ENCODE peak calls at places on chromosomes 16 and 17, in eight cellular contexts. N is A549, Q is tibial artery, Y is prostate gland, Z is tibial nerve, O is uterus, P is pancreas, C is IMR-90. T is an unnamed sample.

GRCh38 chr17:9984768-9985167 is 79.7 kb upstream of the RCVRN start:
- DNase-seq in N (no peak), Q (no peak), Y (no peak), Z (no peak), O (no peak), P (no peak), C (no peak), T (no peak)

GRCh38 chr17:43694081-43694870 is 32.6 kb upstream of the MEOX1 start:
- DNase-seq in N (peak), Q (peak), Y (peak), Z (peak), O (peak), P (peak), C (peak), T (peak)

GRCh38 chr16:29816694-29817441 is 916 bp downstream of the PAGR1 start:
- DNase-seq in N (peak), Q (peak), Y (peak), Z (peak), O (peak), P (peak), C (peak), T (peak)

GRCh38 chr16:88702364-88703210 is 3.6 kb downstream of the RNF166 start:
- DNase-seq in N (no peak), Q (no peak), Y (no peak), Z (no peak), O (no peak), P (no peak), C (no peak), T (no peak)

GRCh38 chr17:61371606-61372005 is 28.0 kb upstream of the TBX2 start:
- DNase-seq in N (no peak), Q (no peak), Y (no peak), Z (no peak), O (no peak), P (peak), C (no peak), T (no peak)

GRCh38 chr16:30382398-30383015 is at the start of gene SEPTIN1:
- DNase-seq in N (no peak), Q (no peak), Y (no peak), Z (no peak), O (no peak), P (no peak), C (no peak), T (no peak)

GRCh38 chr16:35414563-35414962 is 1955.2 kb downstream of the TP53TG3F start:
- DNase-seq in N (no peak), Q (no peak), Y (no peak), Z (no peak), O (no peak), P (no peak), C (no peak), T (no peak)

GRCh38 chr17:42097691-42098661 is at the start of gene ZNF385C:
- DNase-seq in N (no peak), Q (no peak), Y (no peak), Z (no peak), O (no peak), P (peak), C (no peak), T (peak)

GRCh38 chr16:17205279-17206139 is 265.3 kb downstream of the XYLT1 start:
- DNase-seq in N (no peak), Q (no peak), Y (peak), Z (no peak), O (no peak), P (no peak), C (peak), T (peak)

GRCh38 chr16:64910351-64910750 is 211.5 kb downstream of the CDH11 start:
- DNase-seq in N (peak), Q (no peak), Y (no peak), Z (peak), O (peak), P (no peak), C (peak), T (no peak)

GRCh38 chr16:7351572-7351971 is 18.9 kb downstream of the RBFOX1 start:
- DNase-seq in N (no peak), Q (no peak), Y (no peak), Z (no peak), O (no peak), P (no peak), C (no peak), T (no peak)

GRCh38 chr17:57021226-57021940 is 43.5 kb downstream of the SCPEP1 start:
- DNase-seq in N (peak), Q (peak), Y (peak), Z (no peak), O (no peak), P (no peak), C (no peak), T (peak)

GRCh38 chr17:66644311-66644710 is 190.6 kb upstream of the CACNG5 start:
- DNase-seq in N (no peak), Q (no peak), Y (no peak), Z (no peak), O (no peak), P (no peak), C (peak), T (no peak)

GRCh38 chr16:86507173-86508027 is 2.9 kb upstream of the FOXF1 start:
- DNase-seq in N (no peak), Q (no peak), Y (no peak), Z (no peak), O (no peak), P (no peak), C (peak), T (no peak)

DNA sequence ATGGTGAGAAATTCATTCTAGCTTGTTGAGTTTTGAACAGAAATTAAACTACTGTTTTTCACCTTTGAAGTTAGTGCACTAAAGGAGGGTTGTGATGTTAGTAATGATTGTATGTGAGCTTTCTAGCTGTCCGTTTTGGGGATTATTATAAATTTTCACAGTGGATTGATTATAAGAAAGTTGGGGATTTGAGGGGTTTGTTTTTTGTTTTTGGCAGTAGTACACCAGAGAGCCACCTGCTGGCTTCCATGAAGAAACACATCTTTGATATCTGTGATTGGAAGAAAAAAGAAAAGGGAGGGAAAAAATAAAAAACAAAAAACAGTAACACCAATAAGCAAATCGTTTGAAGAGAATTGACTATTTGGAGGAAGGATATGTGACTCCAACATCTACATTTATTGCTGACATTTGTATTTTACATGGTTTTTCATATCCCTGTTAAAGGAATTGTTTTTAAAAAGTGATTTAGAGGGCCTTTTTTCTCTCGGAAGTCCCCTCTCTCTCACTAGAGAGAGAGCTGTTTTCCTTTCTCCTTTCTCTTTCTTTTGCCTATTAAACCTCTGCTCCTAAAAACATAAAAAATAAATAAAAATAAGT is 1469.5 kb upstream of the GOT2 start:
- DNase-seq in N (peak), Q (no peak), Y (no peak), Z (no peak), O (no peak), P (no peak), C (peak), T (no peak)
- TF ChIP-seq CTCF in N (peak), Q (peak), Y (no peak), Z (peak), O (peak), P (no peak), C (peak), T (no peak)

DNA sequence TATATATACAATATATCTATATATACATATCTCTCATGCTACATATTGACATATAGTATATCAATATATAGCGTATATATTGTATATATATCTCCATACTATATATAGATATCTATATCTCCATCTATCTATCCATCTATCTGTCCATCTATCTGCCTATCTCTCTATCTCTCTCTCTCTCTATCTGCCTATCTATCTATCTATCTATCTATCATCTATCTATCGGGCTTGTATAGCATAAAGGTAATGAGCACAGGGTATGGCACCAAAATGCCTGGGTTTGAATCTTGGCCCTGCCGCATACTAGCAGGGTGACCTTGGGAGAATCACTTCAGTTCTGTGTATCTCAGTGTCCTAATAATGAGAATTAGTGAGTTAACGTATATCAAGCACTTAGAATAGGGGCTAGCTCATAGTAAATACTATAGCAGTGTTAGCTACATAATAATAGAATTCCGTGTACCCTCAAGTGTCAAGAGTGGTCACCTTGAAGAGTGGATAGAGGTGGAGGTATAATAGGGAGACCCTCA is 1.5 kb downstream of the ST6GALNAC1 start:
- DNase-seq in N (no peak), Q (no peak), Y (no peak), Z (no peak), O (no peak), P (no peak), C (no peak), T (no peak)
- H3K4me3 ChIP-seq in N (no peak), Q (no peak), Y (no peak), Z (no peak), O (no peak), P (no peak), C (no peak), T (no peak)

DNA sequence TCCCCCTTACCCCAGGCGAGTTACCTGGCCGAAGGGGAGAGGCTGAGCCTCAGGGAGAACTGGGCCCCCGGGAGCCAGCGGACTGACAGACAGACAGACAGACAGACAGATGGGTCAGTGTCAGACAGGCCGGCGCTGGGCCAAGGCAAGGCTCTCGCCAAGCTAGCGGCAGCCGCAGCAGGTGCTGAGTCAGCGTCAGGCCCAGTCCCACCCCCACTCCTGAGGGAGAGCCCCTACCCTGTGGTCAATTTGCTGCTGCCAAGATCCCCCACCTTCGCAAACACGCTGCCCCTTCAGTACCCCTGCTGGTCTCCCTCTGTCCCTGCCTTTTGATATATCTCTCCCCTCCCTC is 1.5 kb downstream of the FGF11 start:
- DNase-seq in N (no peak), Q (no peak), Y (no peak), Z (no peak), O (no peak), P (no peak), C (no peak), T (peak)
- TF ChIP-seq CTCF in N (no peak), Q (no peak), Y (no peak), Z (no peak), O (no peak), P (no peak), C (no peak), T (no peak)

DNA sequence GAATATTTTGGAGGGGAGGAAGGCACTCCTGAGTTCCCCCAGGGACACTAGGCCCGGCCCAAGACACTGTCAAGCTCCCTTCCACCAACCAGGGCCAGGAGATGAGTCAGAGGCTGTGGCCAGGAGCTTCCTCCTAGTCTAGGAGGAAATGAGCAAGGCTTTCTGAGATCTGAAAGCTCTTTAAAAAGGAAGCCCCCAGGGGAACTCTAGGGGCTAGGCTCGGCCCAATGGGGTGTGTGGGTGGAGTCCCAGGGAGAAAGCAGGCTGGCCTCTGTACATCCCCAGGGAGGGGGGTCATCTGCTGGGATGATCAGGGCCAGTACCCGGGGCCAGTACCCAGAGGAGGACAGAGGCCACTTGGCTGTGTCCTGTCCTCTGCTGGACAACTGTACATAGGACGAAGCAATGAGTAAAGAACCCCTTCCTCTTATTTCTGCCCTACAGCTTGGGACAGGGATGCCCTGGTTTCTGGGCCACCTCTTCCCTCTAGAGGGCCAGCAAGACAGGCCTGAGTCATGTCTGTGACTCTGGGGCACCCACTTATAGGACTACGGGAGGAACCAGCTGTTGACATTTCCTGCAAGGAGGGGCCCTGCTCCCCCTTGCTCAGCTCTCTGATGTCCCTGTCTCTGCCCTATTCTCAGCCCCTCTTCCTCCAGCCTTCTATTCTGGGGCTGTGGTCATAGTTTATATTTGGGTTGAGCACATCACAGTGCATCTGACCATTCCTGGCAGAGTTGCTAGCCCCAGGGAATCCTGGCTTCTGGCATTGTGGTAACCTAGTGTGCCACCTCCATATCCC is 2.7 kb downstream of the FHOD1 start:
- DNase-seq in N (peak), Q (peak), Y (no peak), Z (no peak), O (peak), P (no peak), C (peak), T (peak)
- H3K4me3 ChIP-seq in N (peak), Q (no peak), Y (no peak), Z (no peak), O (no peak), P (no peak), C (no peak), T (no peak)

DNA sequence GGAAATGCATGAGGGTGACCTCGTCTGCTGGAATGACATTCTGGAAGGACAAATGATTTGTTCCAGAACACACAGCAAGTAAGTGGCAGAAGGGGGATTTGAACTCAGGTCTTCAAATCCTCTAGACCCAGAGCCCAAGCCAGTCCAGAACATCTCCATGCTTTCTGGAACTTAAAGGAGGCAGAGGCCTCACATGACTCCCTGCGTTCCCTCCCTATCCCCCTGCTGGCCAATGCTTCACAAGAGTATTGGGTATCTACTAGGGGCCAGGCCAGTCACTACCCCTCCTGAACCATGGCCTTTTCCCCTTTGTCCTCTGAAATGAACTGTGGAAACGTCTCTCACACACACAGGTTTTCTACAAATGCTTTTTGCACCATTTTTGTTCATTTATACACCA is 7.6 kb upstream of the BEAN1 start:
- DNase-seq in N (no peak), Q (no peak), Y (no peak), Z (no peak), O (no peak), P (no peak), C (no peak), T (no peak)
- TF ChIP-seq CTCF in N (no peak), Q (no peak), Y (no peak), Z (no peak), O (no peak), P (no peak), C (no peak), T (no peak)

GRCh38 chr17:1626333-1626732 is 2.3 kb downstream of the SLC43A2 start:
- DNase-seq in N (no peak), Q (no peak), Y (no peak), Z (no peak), O (no peak), P (no peak), C (no peak), T (no peak)

GRCh38 chr17:1627219-1627986 is 1.2 kb downstream of the SLC43A2 start:
- DNase-seq in N (no peak), Q (no peak), Y (no peak), Z (no peak), O (no peak), P (no peak), C (no peak), T (peak)

GRCh38 chr17:1628856-1629646 is 417 bp upstream of the SLC43A2 start:
- DNase-seq in N (peak), Q (peak), Y (peak), Z (peak), O (peak), P (peak), C (peak), T (peak)

GRCh38 chr17:1629647-1630310 is 1.1 kb upstream of the SLC43A2 start:
- DNase-seq in N (peak), Q (peak), Y (peak), Z (no peak), O (no peak), P (peak), C (peak), T (peak)

DNA sequence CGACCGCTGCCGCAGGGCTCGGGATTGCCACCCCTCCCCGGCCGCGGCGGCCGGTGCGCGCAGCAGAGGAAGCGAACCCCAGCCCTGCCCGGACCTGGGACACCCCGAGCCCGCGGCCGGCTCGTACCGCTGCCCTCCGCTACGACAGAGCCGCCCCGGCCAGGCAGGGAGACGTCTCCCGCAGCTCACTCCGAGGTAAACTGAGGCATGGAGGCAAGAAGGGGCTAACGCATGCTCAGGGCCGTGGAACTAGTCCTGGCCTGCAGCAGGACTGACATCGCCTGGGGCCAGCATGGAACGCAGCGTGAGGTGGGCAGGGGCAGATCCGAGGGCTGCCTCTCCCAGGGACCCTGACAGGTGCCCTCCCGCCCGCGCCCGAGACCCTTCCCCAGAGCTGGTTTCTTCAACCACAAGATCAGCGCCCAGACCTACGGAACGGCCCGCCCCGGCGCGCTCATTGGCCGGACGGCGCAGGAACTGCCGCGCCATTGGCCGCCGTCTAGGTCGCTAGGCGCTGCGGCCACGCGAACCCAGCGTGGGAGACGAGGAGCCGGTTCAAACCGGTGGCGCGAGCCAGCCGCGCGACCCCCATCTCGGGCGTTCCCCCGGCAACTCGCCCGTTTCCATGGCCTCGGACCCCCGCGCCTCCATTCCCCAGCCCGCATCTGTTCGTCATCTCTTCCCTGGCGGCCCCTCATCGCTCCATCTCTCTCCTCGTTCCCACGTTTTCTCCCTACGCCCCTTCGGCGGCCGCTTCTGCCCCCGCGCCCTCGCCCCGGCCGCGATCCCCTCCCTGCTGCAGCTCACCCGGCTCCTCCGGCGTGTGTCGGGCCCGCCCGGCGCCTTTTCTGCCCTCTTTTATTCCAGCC is at the start of gene SLC43A2:
- DNase-seq in N (peak), Q (peak), Y (peak), Z (peak), O (peak), P (peak), C (peak), T (peak)
- H3K4me3 ChIP-seq in N (peak), Q (peak), Y (peak), Z (peak), O (peak), P (peak), C (peak), T (peak)

GRCh38 chr16:81432899-81433560 is 11.6 kb upstream of the CMIP start:
- DNase-seq in N (no peak), Q (no peak), Y (no peak), Z (no peak), O (no peak), P (no peak), C (no peak), T (no peak)

GRCh38 chr16:81435567-81435966 is 9.0 kb upstream of the CMIP start:
- DNase-seq in N (no peak), Q (no peak), Y (no peak), Z (no peak), O (no peak), P (no peak), C (no peak), T (no peak)

GRCh38 chr16:81429045-81429521 is 15.5 kb upstream of the CMIP start:
- DNase-seq in N (peak), Q (no peak), Y (no peak), Z (no peak), O (no peak), P (peak), C (peak), T (peak)

GRCh38 chr16:81427245-81427644 is 17.4 kb upstream of the CMIP start:
- DNase-seq in N (no peak), Q (no peak), Y (no peak), Z (no peak), O (no peak), P (no peak), C (no peak), T (no peak)

GRCh38 chr16:81431554-81432353 is 12.9 kb upstream of the CMIP start:
- DNase-seq in N (peak), Q (no peak), Y (no peak), Z (no peak), O (no peak), P (no peak), C (peak), T (no peak)
- TF ChIP-seq CTCF in N (no peak), Q (no peak), Y (no peak), Z (no peak), O (no peak), P (no peak), C (no peak), T (no peak)